ENCODE peak calls at places on chromosomes 5 and 9, in nine cellular contexts. One of them, this sample, is unnamed.

GRCh38 chr5:42842860-42843641 is 31.4 kb upstream of the SELENOP start:
- DNase-seq in hepatocyte: no peak
- DNase-seq in kidney: no peak
- DNase-seq in adipocyte: peak; percentile 64
- DNase-seq in amniotic epithelial cell: peak; percentile 78
- DNase-seq in activated naive CD8-positive, alpha-beta T cell treated with anti-CD3 and anti-CD28 coated beads, Interleukin-2, amount 10 ng/mL, durations not matched to agents 7 days and 5 days: no peak
- DNase-seq in T-helper 2 cell treated with Interferon-gamma antibody and Interleukin-4, amounts not matched to agents 5 μg/mL and 100 μg/mL, for 36 hours: no peak
- DNase-seq in NCI-H524: no peak
- DNase-seq in activated gamma-delta T cell: no peak
- DNase-seq in this sample: no peak

GRCh38 chr5:151676719-151677118 is 10.0 kb downstream of the SPARC start:
- DNase-seq in hepatocyte: no peak
- DNase-seq in kidney: no peak
- DNase-seq in adipocyte: no peak
- DNase-seq in amniotic epithelial cell: no peak
- DNase-seq in activated naive CD8-positive, alpha-beta T cell treated with anti-CD3 and anti-CD28 coated beads, Interleukin-2, amount 10 ng/mL, durations not matched to agents 7 days and 5 days: no peak
- DNase-seq in T-helper 2 cell treated with Interferon-gamma antibody and Interleukin-4, amounts not matched to agents 5 μg/mL and 100 μg/mL, for 36 hours: no peak
- DNase-seq in NCI-H524: no peak
- DNase-seq in activated gamma-delta T cell: no peak
- DNase-seq in this sample: no peak

GRCh38 chr9:130763585-130764200 is 70.1 kb downstream of the EXOSC2 start:
- DNase-seq in hepatocyte: no peak
- DNase-seq in kidney: peak; percentile 68
- DNase-seq in adipocyte: no peak
- DNase-seq in amniotic epithelial cell: no peak
- DNase-seq in activated naive CD8-positive, alpha-beta T cell treated with anti-CD3 and anti-CD28 coated beads, Interleukin-2, amount 10 ng/mL, durations not matched to agents 7 days and 5 days: no peak
- DNase-seq in T-helper 2 cell treated with Interferon-gamma antibody and Interleukin-4, amounts not matched to agents 5 μg/mL and 100 μg/mL, for 36 hours: no peak
- DNase-seq in NCI-H524: peak; percentile 25
- DNase-seq in activated gamma-delta T cell: no peak
- DNase-seq in this sample: no peak

GRCh38 chr5:80963966-80964481 is 3.9 kb downstream of the RASGRF2 start:
- DNase-seq in hepatocyte: no peak
- DNase-seq in kidney: no peak
- DNase-seq in adipocyte: peak; percentile 61
- DNase-seq in amniotic epithelial cell: peak; percentile 57
- DNase-seq in activated naive CD8-positive, alpha-beta T cell treated with anti-CD3 and anti-CD28 coated beads, Interleukin-2, amount 10 ng/mL, durations not matched to agents 7 days and 5 days: no peak
- DNase-seq in T-helper 2 cell treated with Interferon-gamma antibody and Interleukin-4, amounts not matched to agents 5 μg/mL and 100 μg/mL, for 36 hours: no peak
- DNase-seq in NCI-H524: no peak
- DNase-seq in activated gamma-delta T cell: no peak
- DNase-seq in this sample: no peak

GRCh38 chr9:115210699-115211098 is 92.7 kb upstream of the TNC start:
- DNase-seq in hepatocyte: no peak
- DNase-seq in kidney: no peak
- DNase-seq in adipocyte: no peak
- DNase-seq in amniotic epithelial cell: peak; percentile 87
- DNase-seq in activated naive CD8-positive, alpha-beta T cell treated with anti-CD3 and anti-CD28 coated beads, Interleukin-2, amount 10 ng/mL, durations not matched to agents 7 days and 5 days: no peak
- DNase-seq in T-helper 2 cell treated with Interferon-gamma antibody and Interleukin-4, amounts not matched to agents 5 μg/mL and 100 μg/mL, for 36 hours: no peak
- DNase-seq in NCI-H524: no peak
- DNase-seq in activated gamma-delta T cell: no peak
- DNase-seq in this sample: no peak

GRCh38 chr5:148713735-148714508 is 59.6 kb upstream of the HTR4 start:
- DNase-seq in hepatocyte: no peak
- DNase-seq in kidney: no peak
- DNase-seq in adipocyte: no peak
- DNase-seq in amniotic epithelial cell: no peak
- DNase-seq in activated naive CD8-positive, alpha-beta T cell treated with anti-CD3 and anti-CD28 coated beads, Interleukin-2, amount 10 ng/mL, durations not matched to agents 7 days and 5 days: no peak
- DNase-seq in T-helper 2 cell treated with Interferon-gamma antibody and Interleukin-4, amounts not matched to agents 5 μg/mL and 100 μg/mL, for 36 hours: no peak
- DNase-seq in NCI-H524: no peak
- DNase-seq in activated gamma-delta T cell: no peak
- DNase-seq in this sample: no peak

GRCh38 chr5:148585988-148586387 is 68.3 kb downstream of the HTR4 start:
- DNase-seq in hepatocyte: no peak
- DNase-seq in kidney: no peak
- DNase-seq in adipocyte: no peak
- DNase-seq in amniotic epithelial cell: no peak
- DNase-seq in activated naive CD8-positive, alpha-beta T cell treated with anti-CD3 and anti-CD28 coated beads, Interleukin-2, amount 10 ng/mL, durations not matched to agents 7 days and 5 days: no peak
- DNase-seq in T-helper 2 cell treated with Interferon-gamma antibody and Interleukin-4, amounts not matched to agents 5 μg/mL and 100 μg/mL, for 36 hours: no peak
- DNase-seq in NCI-H524: no peak
- DNase-seq in activated gamma-delta T cell: no peak
- DNase-seq in this sample: no peak

GRCh38 chr5:106094128-106094726 is 1576.5 kb downstream of the EFNA5 start:
- DNase-seq in hepatocyte: peak; percentile 69
- DNase-seq in kidney: no peak
- DNase-seq in adipocyte: peak; percentile 93
- DNase-seq in amniotic epithelial cell: peak; percentile 33
- DNase-seq in activated naive CD8-positive, alpha-beta T cell treated with anti-CD3 and anti-CD28 coated beads, Interleukin-2, amount 10 ng/mL, durations not matched to agents 7 days and 5 days: no peak
- DNase-seq in T-helper 2 cell treated with Interferon-gamma antibody and Interleukin-4, amounts not matched to agents 5 μg/mL and 100 μg/mL, for 36 hours: no peak
- DNase-seq in NCI-H524: peak; percentile 53
- DNase-seq in activated gamma-delta T cell: no peak
- DNase-seq in this sample: no peak

GRCh38 chr9:114504341-114505186 is 709 bp downstream of the WHRN start:
- DNase-seq in hepatocyte: peak; percentile 72
- DNase-seq in kidney: peak; percentile 83
- DNase-seq in adipocyte: peak; percentile 83
- DNase-seq in amniotic epithelial cell: peak; percentile 57
- DNase-seq in activated naive CD8-positive, alpha-beta T cell treated with anti-CD3 and anti-CD28 coated beads, Interleukin-2, amount 10 ng/mL, durations not matched to agents 7 days and 5 days: peak; percentile 59
- DNase-seq in T-helper 2 cell treated with Interferon-gamma antibody and Interleukin-4, amounts not matched to agents 5 μg/mL and 100 μg/mL, for 36 hours: peak; percentile 44
- DNase-seq in NCI-H524: peak; percentile 53
- DNase-seq in activated gamma-delta T cell: peak; percentile 30
- DNase-seq in this sample: peak; percentile 84

GRCh38 chr9:108756746-108757490 is 98.9 kb downstream of the ACTL7B start:
- DNase-seq in hepatocyte: no peak
- DNase-seq in kidney: no peak
- DNase-seq in adipocyte: no peak
- DNase-seq in amniotic epithelial cell: no peak
- DNase-seq in activated naive CD8-positive, alpha-beta T cell treated with anti-CD3 and anti-CD28 coated beads, Interleukin-2, amount 10 ng/mL, durations not matched to agents 7 days and 5 days: no peak
- DNase-seq in T-helper 2 cell treated with Interferon-gamma antibody and Interleukin-4, amounts not matched to agents 5 μg/mL and 100 μg/mL, for 36 hours: no peak
- DNase-seq in NCI-H524: peak; percentile 51
- DNase-seq in activated gamma-delta T cell: no peak
- DNase-seq in this sample: no peak

GRCh38 chr9:127014210-127014609 is 99.6 kb downstream of the RALGPS1 start:
- DNase-seq in hepatocyte: peak; percentile 31
- DNase-seq in kidney: no peak
- DNase-seq in adipocyte: peak; percentile 38
- DNase-seq in amniotic epithelial cell: no peak
- DNase-seq in activated naive CD8-positive, alpha-beta T cell treated with anti-CD3 and anti-CD28 coated beads, Interleukin-2, amount 10 ng/mL, durations not matched to agents 7 days and 5 days: no peak
- DNase-seq in T-helper 2 cell treated with Interferon-gamma antibody and Interleukin-4, amounts not matched to agents 5 μg/mL and 100 μg/mL, for 36 hours: no peak
- DNase-seq in NCI-H524: no peak
- DNase-seq in activated gamma-delta T cell: no peak
- DNase-seq in this sample: no peak

GRCh38 chr9:19492775-19493173 is 84.0 kb downstream of the ACER2 start:
- DNase-seq in hepatocyte: no peak
- DNase-seq in kidney: no peak
- DNase-seq in adipocyte: no peak
- DNase-seq in amniotic epithelial cell: no peak
- DNase-seq in activated naive CD8-positive, alpha-beta T cell treated with anti-CD3 and anti-CD28 coated beads, Interleukin-2, amount 10 ng/mL, durations not matched to agents 7 days and 5 days: no peak
- DNase-seq in T-helper 2 cell treated with Interferon-gamma antibody and Interleukin-4, amounts not matched to agents 5 μg/mL and 100 μg/mL, for 36 hours: no peak
- DNase-seq in NCI-H524: no peak
- DNase-seq in activated gamma-delta T cell: no peak
- DNase-seq in this sample: no peak

GRCh38 chr9:4986291-4986690 is 1.2 kb downstream of the JAK2 start:
- DNase-seq in hepatocyte: no peak
- DNase-seq in kidney: no peak
- DNase-seq in adipocyte: peak; percentile 48
- DNase-seq in amniotic epithelial cell: no peak
- DNase-seq in activated naive CD8-positive, alpha-beta T cell treated with anti-CD3 and anti-CD28 coated beads, Interleukin-2, amount 10 ng/mL, durations not matched to agents 7 days and 5 days: no peak
- DNase-seq in T-helper 2 cell treated with Interferon-gamma antibody and Interleukin-4, amounts not matched to agents 5 μg/mL and 100 μg/mL, for 36 hours: no peak
- DNase-seq in NCI-H524: no peak
- DNase-seq in activated gamma-delta T cell: no peak
- DNase-seq in this sample: no peak

GRCh38 chr5:40689442-40689841 is 9.7 kb downstream of the PTGER4 start:
- DNase-seq in hepatocyte: peak; percentile 68
- DNase-seq in kidney: no peak
- DNase-seq in adipocyte: peak; percentile 94
- DNase-seq in amniotic epithelial cell: peak; percentile 90
- DNase-seq in activated naive CD8-positive, alpha-beta T cell treated with anti-CD3 and anti-CD28 coated beads, Interleukin-2, amount 10 ng/mL, durations not matched to agents 7 days and 5 days: no peak
- DNase-seq in T-helper 2 cell treated with Interferon-gamma antibody and Interleukin-4, amounts not matched to agents 5 μg/mL and 100 μg/mL, for 36 hours: peak; percentile 74
- DNase-seq in NCI-H524: no peak
- DNase-seq in activated gamma-delta T cell: no peak
- DNase-seq in this sample: no peak

GRCh38 chr5:37837101-37838032 is 2.5 kb downstream of the GDNF start:
- DNase-seq in hepatocyte: peak; percentile 88
- DNase-seq in kidney: peak; percentile 91
- DNase-seq in adipocyte: peak; percentile 96
- DNase-seq in amniotic epithelial cell: peak; percentile 65
- DNase-seq in activated naive CD8-positive, alpha-beta T cell treated with anti-CD3 and anti-CD28 coated beads, Interleukin-2, amount 10 ng/mL, durations not matched to agents 7 days and 5 days: peak; percentile 81
- DNase-seq in T-helper 2 cell treated with Interferon-gamma antibody and Interleukin-4, amounts not matched to agents 5 μg/mL and 100 μg/mL, for 36 hours: peak; percentile 67
- DNase-seq in NCI-H524: peak; percentile 88
- DNase-seq in activated gamma-delta T cell: no peak
- DNase-seq in this sample: peak; percentile 69

GRCh38 chr5:179873711-179874110 is 15.1 kb upstream of the MRNIP start:
- DNase-seq in hepatocyte: no peak
- DNase-seq in kidney: no peak
- DNase-seq in adipocyte: no peak
- DNase-seq in amniotic epithelial cell: no peak
- DNase-seq in activated naive CD8-positive, alpha-beta T cell treated with anti-CD3 and anti-CD28 coated beads, Interleukin-2, amount 10 ng/mL, durations not matched to agents 7 days and 5 days: no peak
- DNase-seq in T-helper 2 cell treated with Interferon-gamma antibody and Interleukin-4, amounts not matched to agents 5 μg/mL and 100 μg/mL, for 36 hours: no peak
- DNase-seq in NCI-H524: no peak
- DNase-seq in activated gamma-delta T cell: no peak
- DNase-seq in this sample: no peak

GRCh38 chr5:63959177-63959982 is 2.9 kb downstream of the HTR1A start:
- DNase-seq in hepatocyte: peak; percentile 76
- DNase-seq in kidney: peak; percentile 46
- DNase-seq in adipocyte: no peak
- DNase-seq in amniotic epithelial cell: no peak
- DNase-seq in activated naive CD8-positive, alpha-beta T cell treated with anti-CD3 and anti-CD28 coated beads, Interleukin-2, amount 10 ng/mL, durations not matched to agents 7 days and 5 days: no peak
- DNase-seq in T-helper 2 cell treated with Interferon-gamma antibody and Interleukin-4, amounts not matched to agents 5 μg/mL and 100 μg/mL, for 36 hours: no peak
- DNase-seq in NCI-H524: peak; percentile 96
- DNase-seq in activated gamma-delta T cell: no peak
- DNase-seq in this sample: peak; percentile 92

GRCh38 chr5:67693956-67694564 is 497.5 kb upstream of the CD180 start:
- DNase-seq in hepatocyte: peak; percentile 23
- DNase-seq in kidney: peak; percentile 89
- DNase-seq in adipocyte: peak; percentile 39
- DNase-seq in amniotic epithelial cell: no peak
- DNase-seq in activated naive CD8-positive, alpha-beta T cell treated with anti-CD3 and anti-CD28 coated beads, Interleukin-2, amount 10 ng/mL, durations not matched to agents 7 days and 5 days: no peak
- DNase-seq in T-helper 2 cell treated with Interferon-gamma antibody and Interleukin-4, amounts not matched to agents 5 μg/mL and 100 μg/mL, for 36 hours: no peak
- DNase-seq in NCI-H524: no peak
- DNase-seq in activated gamma-delta T cell: no peak
- DNase-seq in this sample: no peak

GRCh38 chr9:136674786-136675349 is 12.2 kb downstream of the EGFL7 start:
- DNase-seq in hepatocyte: peak; percentile 79
- DNase-seq in kidney: peak; percentile 95
- DNase-seq in adipocyte: no peak
- DNase-seq in amniotic epithelial cell: no peak
- DNase-seq in activated naive CD8-positive, alpha-beta T cell treated with anti-CD3 and anti-CD28 coated beads, Interleukin-2, amount 10 ng/mL, durations not matched to agents 7 days and 5 days: no peak
- DNase-seq in T-helper 2 cell treated with Interferon-gamma antibody and Interleukin-4, amounts not matched to agents 5 μg/mL and 100 μg/mL, for 36 hours: no peak
- DNase-seq in NCI-H524: no peak
- DNase-seq in activated gamma-delta T cell: no peak
- DNase-seq in this sample: peak; percentile 58

GRCh38 chr9:104850771-104851170 is 77.2 kb downstream of the ABCA1 start:
- DNase-seq in hepatocyte: no peak
- DNase-seq in kidney: no peak
- DNase-seq in adipocyte: peak; percentile 47
- DNase-seq in amniotic epithelial cell: no peak
- DNase-seq in activated naive CD8-positive, alpha-beta T cell treated with anti-CD3 and anti-CD28 coated beads, Interleukin-2, amount 10 ng/mL, durations not matched to agents 7 days and 5 days: no peak
- DNase-seq in T-helper 2 cell treated with Interferon-gamma antibody and Interleukin-4, amounts not matched to agents 5 μg/mL and 100 μg/mL, for 36 hours: no peak
- DNase-seq in NCI-H524: no peak
- DNase-seq in activated gamma-delta T cell: no peak
- DNase-seq in this sample: no peak

GRCh38 chr9:133928248-133928764 is 63.8 kb downstream of the VAV2 start:
- DNase-seq in hepatocyte: no peak
- DNase-seq in kidney: no peak
- DNase-seq in adipocyte: no peak
- DNase-seq in amniotic epithelial cell: no peak
- DNase-seq in activated naive CD8-positive, alpha-beta T cell treated with anti-CD3 and anti-CD28 coated beads, Interleukin-2, amount 10 ng/mL, durations not matched to agents 7 days and 5 days: no peak
- DNase-seq in T-helper 2 cell treated with Interferon-gamma antibody and Interleukin-4, amounts not matched to agents 5 μg/mL and 100 μg/mL, for 36 hours: no peak
- DNase-seq in NCI-H524: no peak
- DNase-seq in activated gamma-delta T cell: no peak
- DNase-seq in this sample: no peak

GRCh38 chr9:115382865-115383264 is 264.9 kb upstream of the TNC start:
- DNase-seq in hepatocyte: no peak
- DNase-seq in kidney: no peak
- DNase-seq in adipocyte: no peak
- DNase-seq in amniotic epithelial cell: no peak
- DNase-seq in activated naive CD8-positive, alpha-beta T cell treated with anti-CD3 and anti-CD28 coated beads, Interleukin-2, amount 10 ng/mL, durations not matched to agents 7 days and 5 days: no peak
- DNase-seq in T-helper 2 cell treated with Interferon-gamma antibody and Interleukin-4, amounts not matched to agents 5 μg/mL and 100 μg/mL, for 36 hours: no peak
- DNase-seq in NCI-H524: no peak
- DNase-seq in activated gamma-delta T cell: no peak
- DNase-seq in this sample: no peak

GRCh38 chr9:120583958-120584369 is 4.0 kb upstream of the CDK5RAP2 start:
- DNase-seq in hepatocyte: peak; percentile 14
- DNase-seq in kidney: no peak
- DNase-seq in adipocyte: peak; percentile 22
- DNase-seq in amniotic epithelial cell: peak; percentile 72
- DNase-seq in activated naive CD8-positive, alpha-beta T cell treated with anti-CD3 and anti-CD28 coated beads, Interleukin-2, amount 10 ng/mL, durations not matched to agents 7 days and 5 days: no peak
- DNase-seq in T-helper 2 cell treated with Interferon-gamma antibody and Interleukin-4, amounts not matched to agents 5 μg/mL and 100 μg/mL, for 36 hours: peak; percentile 23
- DNase-seq in NCI-H524: peak; percentile 81
- DNase-seq in activated gamma-delta T cell: no peak
- DNase-seq in this sample: peak; percentile 77

GRCh38 chr9:8628771-8629170 is 829.2 kb upstream of the DMAC1 start:
- DNase-seq in hepatocyte: no peak
- DNase-seq in kidney: no peak
- DNase-seq in adipocyte: no peak
- DNase-seq in amniotic epithelial cell: no peak
- DNase-seq in activated naive CD8-positive, alpha-beta T cell treated with anti-CD3 and anti-CD28 coated beads, Interleukin-2, amount 10 ng/mL, durations not matched to agents 7 days and 5 days: no peak
- DNase-seq in T-helper 2 cell treated with Interferon-gamma antibody and Interleukin-4, amounts not matched to agents 5 μg/mL and 100 μg/mL, for 36 hours: no peak
- DNase-seq in NCI-H524: no peak
- DNase-seq in activated gamma-delta T cell: no peak
- DNase-seq in this sample: no peak

GRCh38 chr5:160269017-160269416 is 39.7 kb downstream of the FABP6 start:
- DNase-seq in hepatocyte: peak; percentile 31
- DNase-seq in kidney: peak; percentile 94
- DNase-seq in adipocyte: peak; percentile 34
- DNase-seq in amniotic epithelial cell: peak; percentile 57
- DNase-seq in activated naive CD8-positive, alpha-beta T cell treated with anti-CD3 and anti-CD28 coated beads, Interleukin-2, amount 10 ng/mL, durations not matched to agents 7 days and 5 days: no peak
- DNase-seq in T-helper 2 cell treated with Interferon-gamma antibody and Interleukin-4, amounts not matched to agents 5 μg/mL and 100 μg/mL, for 36 hours: no peak
- DNase-seq in NCI-H524: no peak
- DNase-seq in activated gamma-delta T cell: no peak
- DNase-seq in this sample: no peak

GRCh38 chr9:136016882-136017812 is 56.0 kb upstream of the UBAC1 start:
- DNase-seq in hepatocyte: no peak
- DNase-seq in kidney: peak; percentile 73
- DNase-seq in adipocyte: no peak
- DNase-seq in amniotic epithelial cell: no peak
- DNase-seq in activated naive CD8-positive, alpha-beta T cell treated with anti-CD3 and anti-CD28 coated beads, Interleukin-2, amount 10 ng/mL, durations not matched to agents 7 days and 5 days: no peak
- DNase-seq in T-helper 2 cell treated with Interferon-gamma antibody and Interleukin-4, amounts not matched to agents 5 μg/mL and 100 μg/mL, for 36 hours: no peak
- DNase-seq in NCI-H524: no peak
- DNase-seq in activated gamma-delta T cell: no peak
- DNase-seq in this sample: no peak

GRCh38 chr5:167294861-167295685 is 996.4 kb upstream of the WWC1 start:
- DNase-seq in hepatocyte: peak; percentile 59
- DNase-seq in kidney: no peak
- DNase-seq in adipocyte: peak; percentile 86
- DNase-seq in amniotic epithelial cell: peak; percentile 95
- DNase-seq in activated naive CD8-positive, alpha-beta T cell treated with anti-CD3 and anti-CD28 coated beads, Interleukin-2, amount 10 ng/mL, durations not matched to agents 7 days and 5 days: no peak
- DNase-seq in T-helper 2 cell treated with Interferon-gamma antibody and Interleukin-4, amounts not matched to agents 5 μg/mL and 100 μg/mL, for 36 hours: no peak
- DNase-seq in NCI-H524: peak; percentile 15
- DNase-seq in activated gamma-delta T cell: no peak
- DNase-seq in this sample: no peak

GRCh38 chr9:133580971-133581370 is 28.2 kb downstream of the FAM163B start:
- DNase-seq in hepatocyte: no peak
- DNase-seq in kidney: no peak
- DNase-seq in adipocyte: no peak
- DNase-seq in amniotic epithelial cell: peak; percentile 57
- DNase-seq in activated naive CD8-positive, alpha-beta T cell treated with anti-CD3 and anti-CD28 coated beads, Interleukin-2, amount 10 ng/mL, durations not matched to agents 7 days and 5 days: no peak
- DNase-seq in T-helper 2 cell treated with Interferon-gamma antibody and Interleukin-4, amounts not matched to agents 5 μg/mL and 100 μg/mL, for 36 hours: no peak
- DNase-seq in NCI-H524: no peak
- DNase-seq in activated gamma-delta T cell: no peak
- DNase-seq in this sample: no peak

GRCh38 chr9:78694950-78695349 is 398.0 kb downstream of the PSAT1 start:
- DNase-seq in hepatocyte: no peak
- DNase-seq in kidney: no peak
- DNase-seq in adipocyte: no peak
- DNase-seq in amniotic epithelial cell: no peak
- DNase-seq in activated naive CD8-positive, alpha-beta T cell treated with anti-CD3 and anti-CD28 coated beads, Interleukin-2, amount 10 ng/mL, durations not matched to agents 7 days and 5 days: no peak
- DNase-seq in T-helper 2 cell treated with Interferon-gamma antibody and Interleukin-4, amounts not matched to agents 5 μg/mL and 100 μg/mL, for 36 hours: no peak
- DNase-seq in NCI-H524: no peak
- DNase-seq in activated gamma-delta T cell: no peak
- DNase-seq in this sample: no peak

GRCh38 chr5:19625562-19625961 is 362.4 kb downstream of the CDH18 start:
- DNase-seq in hepatocyte: no peak
- DNase-seq in kidney: no peak
- DNase-seq in adipocyte: no peak
- DNase-seq in amniotic epithelial cell: no peak
- DNase-seq in activated naive CD8-positive, alpha-beta T cell treated with anti-CD3 and anti-CD28 coated beads, Interleukin-2, amount 10 ng/mL, durations not matched to agents 7 days and 5 days: no peak
- DNase-seq in T-helper 2 cell treated with Interferon-gamma antibody and Interleukin-4, amounts not matched to agents 5 μg/mL and 100 μg/mL, for 36 hours: no peak
- DNase-seq in NCI-H524: no peak
- DNase-seq in activated gamma-delta T cell: no peak
- DNase-seq in this sample: no peak

GRCh38 chr9:20552874-20553624 is 69.2 kb downstream of the MLLT3 start:
- DNase-seq in hepatocyte: no peak
- DNase-seq in kidney: no peak
- DNase-seq in adipocyte: peak; percentile 40
- DNase-seq in amniotic epithelial cell: peak; percentile 36
- DNase-seq in activated naive CD8-positive, alpha-beta T cell treated with anti-CD3 and anti-CD28 coated beads, Interleukin-2, amount 10 ng/mL, durations not matched to agents 7 days and 5 days: no peak
- DNase-seq in T-helper 2 cell treated with Interferon-gamma antibody and Interleukin-4, amounts not matched to agents 5 μg/mL and 100 μg/mL, for 36 hours: peak; percentile 13
- DNase-seq in NCI-H524: no peak
- DNase-seq in activated gamma-delta T cell: no peak
- DNase-seq in this sample: no peak

This sample was measured in WERI-Rb-1.